ENCODE peak calls at places on chromosomes 5 and 9, in five cellular contexts. N is HT-29; G is activated T-cell treated with anti-CD3 and anti-CD28 coated beads, Interleukin-2, amount 50 U/mL, for 48 hours; T is NCI-H774; W is stimulated activated CD4-positive, alpha-beta T cell treated with anti-CD3 and anti-CD28 coated beads, Interleukin-2, amount 100 ng/mL, for 24 hours. F is an unnamed sample.

GRCh38 chr5:53362521-53362941 is 117.9 kb upstream of the FST start:
- DNase-seq in W (no peak), G (no peak), T (no peak), N (no peak), F (no peak)

GRCh38 chr9:82548030-82548429 is 514.9 kb downstream of the RASEF start:
- DNase-seq in N (no peak), G (no peak), T (no peak), W (no peak), F (no peak)

GRCh38 chr9:37036237-37037136 is 2.4 kb upstream of the PAX5 start:
- DNase-seq in G (peak; percentile 63), N (peak; percentile 24), T (peak; percentile 31), W (peak; percentile 42), F (no peak)

GRCh38 chr5:89241186-89241585 is 358.2 kb upstream of the MEF2C start:
- DNase-seq in W (no peak), T (no peak), N (no peak), G (no peak), F (no peak)

GRCh38 chr5:154977409-154977808 is 36.1 kb upstream of the KIF4B start:
- DNase-seq in W (no peak), T (no peak), N (no peak), G (no peak), F (no peak)

GRCh38 chr9:88173378-88173999 is 35.2 kb upstream of the SPATA31C2 start:
- DNase-seq in T (no peak), G (peak; percentile 54), W (peak; percentile 50), N (peak; percentile 75), F (no peak)

GRCh38 chr9:91245432-91246313 is 116.0 kb downstream of the AUH start:
- DNase-seq in T (no peak), G (no peak), W (no peak), N (peak; percentile 21), F (no peak)

GRCh38 chr9:36976371-36977030 is 57.6 kb downstream of the PAX5 start:
- DNase-seq in N (no peak), T (no peak), W (no peak), G (no peak), F (no peak)

GRCh38 chr9:126275386-126276001 is 51.1 kb upstream of the MVB12B start:
- DNase-seq in T (no peak), G (no peak), W (no peak), N (no peak), F (no peak)

GRCh38 chr9:126150411-126151030 is 176.1 kb upstream of the MVB12B start:
- DNase-seq in T (peak; percentile 44), N (no peak), W (no peak), G (no peak), F (no peak)

GRCh38 chr9:87309236-87309635 is 188.4 kb upstream of the DAPK1 start:
- DNase-seq in G (no peak), T (no peak), W (no peak), N (no peak), F (no peak)

GRCh38 chr9:132873403-132873802 is 4.7 kb downstream of the AK8 start:
- DNase-seq in G (no peak), N (no peak), W (peak; percentile 18), T (no peak), F (no peak)

GRCh38 chr5:13987843-13988464 is 43.5 kb upstream of the DNAH5 start:
- DNase-seq in T (peak; percentile 39), W (peak; percentile 27), N (peak; percentile 88), G (peak; percentile 35), F (no peak)

GRCh38 chr5:159943331-159943730 is 27.0 kb downstream of the ADRA1B start:
- DNase-seq in T (no peak), N (no peak), G (no peak), W (no peak), F (no peak)

GRCh38 chr9:128419061-128419925 is 1.4 kb upstream of the CERCAM start:
- DNase-seq in N (no peak), G (peak; percentile 38), T (peak; percentile 4), W (no peak), F (no peak)

GRCh38 chr5:51388488-51389325 is 5.5 kb downstream of the ISL1 start:
- DNase-seq in W (no peak), N (no peak), T (no peak), G (no peak), F (no peak)

GRCh38 chr9:136859821-136860269 is 6.3 kb downstream of the EDF1 start:
- DNase-seq in T (no peak), W (no peak), G (no peak), N (no peak), F (no peak)

GRCh38 chr9:109194157-109194556 is 27.1 kb upstream of the FRRS1L start:
- DNase-seq in G (no peak), N (no peak), W (no peak), T (no peak), F (no peak)

GRCh38 chr5:21574429-21574828 is 1278.7 kb downstream of the CDH12 start:
- DNase-seq in N (no peak), T (peak; percentile 9), G (no peak), W (no peak), F (no peak)

GRCh38 chr5:16894236-16895057 is 41.6 kb downstream of the MYO10 start:
- DNase-seq in T (peak; percentile 69), G (no peak), N (peak; percentile 97), W (no peak), F (no peak)

GRCh38 chr5:161544350-161544765 is 2.2 kb downstream of the GABRB2 start:
- DNase-seq in T (peak; percentile 8), W (peak; percentile 33), G (peak; percentile 37), N (peak; percentile 53), F (no peak)

GRCh38 chr5:122924203-122924602 is 78.8 kb downstream of the SNX24 start:
- DNase-seq in G (no peak), N (no peak), T (no peak), W (no peak), F (no peak)

GRCh38 chr9:37102476-37102875 is 17.9 kb upstream of the ZCCHC7 start:
- DNase-seq in N (no peak), W (no peak), T (no peak), G (no peak), F (no peak)

GRCh38 chr9:105973811-105974407 is 279.6 kb downstream of the TMEM38B start:
- DNase-seq in W (no peak), N (no peak), G (no peak), T (no peak), F (no peak)

GRCh38 chr9:121220996-121221671 is 19.5 kb upstream of the RAB14 start:
- DNase-seq in T (no peak), N (no peak), G (no peak), W (no peak), F (no peak)

GRCh38 chr5:57692582-57693487 is 210.2 kb upstream of the ACTBL2 start:
- DNase-seq in G (peak; percentile 26), N (peak; percentile 81), T (no peak), W (peak; percentile 14), F (peak; percentile 78)

GRCh38 chr5:158780656-158781237 is 319.0 kb downstream of the EBF1 start:
- DNase-seq in W (no peak), N (no peak), T (no peak), G (no peak), F (no peak)

GRCh38 chr5:160021818-160022446 is 13.0 kb downstream of the TTC1 start:
- DNase-seq in T (peak; percentile 19), G (peak; percentile 44), W (peak; percentile 30), N (peak; percentile 84), F (no peak)

GRCh38 chr9:107158321-107158720 is 124.8 kb upstream of the RAD23B start:
- DNase-seq in T (peak; percentile 34), N (peak; percentile 59), W (no peak), G (no peak), F (no peak)

GRCh38 chr9:137168907-137169763 is 716 bp downstream of the LRRC26 start:
- DNase-seq in T (peak; percentile 91), G (peak; percentile 55), N (peak; percentile 69), W (peak; percentile 41), F (no peak)

GRCh38 chr5:124790261-124790894 is 43.9 kb upstream of the ZNF608 start:
- DNase-seq in G (no peak), T (no peak), N (no peak), W (no peak), F (no peak)

GRCh38 chr5:156778752-156779151 is 71.3 kb upstream of the PPP1R2B start:
- DNase-seq in G (no peak), W (no peak), T (no peak), N (no peak), F (no peak)

GRCh38 chr9:121744687-121745395 is 93.4 kb downstream of the DAB2IP start:
- DNase-seq in N (no peak), T (no peak), G (no peak), W (no peak), F (no peak)

GRCh38 chr5:169064093-169064492 is 236.8 kb downstream of the SLIT3 start:
- DNase-seq in N (peak; percentile 43), T (no peak), G (no peak), W (no peak), F (no peak)

GRCh38 chr5:125103459-125103858 is 357.0 kb upstream of the ZNF608 start:
- DNase-seq in N (no peak), W (no peak), T (no peak), G (no peak), F (no peak)

GRCh38 chr5:150134198-150134588 is 21.5 kb downstream of the PDGFRB start:
- DNase-seq in G (no peak), N (no peak), W (no peak), T (no peak), F (no peak)

GRCh38 chr5:1297243-1297642 is 2.4 kb upstream of the TERT start:
- DNase-seq in W (no peak), T (no peak), G (peak; percentile 7), N (no peak), F (no peak)